ENCODE peak calls at places on chromosomes 3 and 15, in ten cellular contexts. Y is heart left ventricle, T is upper lobe of left lung, N is stomach, P is prostate gland, X is IMR-90, W is esophagus squamous epithelium, R is adrenal gland, F is tibial nerve, A is spleen. G is an unnamed sample.

GRCh38 chr15:32781781-32782180 is 64.0 kb downstream of the GREM1 start:
- DNase-seq in Y (no peak), T (no peak), N (no peak), P (no peak), X (no peak), W (no peak), R (no peak), F (no peak), A (no peak), G (no peak)

GRCh38 chr3:197611255-197611654 is 55.5 kb upstream of the BDH1 start:
- DNase-seq in Y (no peak), T (no peak), N (no peak), P (no peak), X (no peak), W (no peak), R (no peak), F (no peak), A (no peak), G (no peak)

GRCh38 chr3:177833392-177833791 is 636.1 kb upstream of the TBL1XR1 start:
- DNase-seq in Y (no peak), T (no peak), N (no peak), P (no peak), X (no peak), W (no peak), R (no peak), F (no peak), A (no peak), G (no peak)

GRCh38 chr15:95684693-95685115 is 645.8 kb upstream of the NR2F2 start:
- DNase-seq in Y (no peak), T (no peak), N (no peak), P (no peak), X (peak; percentile 93), W (no peak), R (no peak), F (no peak), A (no peak), G (no peak)

GRCh38 chr15:80559320-80559693 is 135.8 kb upstream of the ABHD17C start:
- DNase-seq in Y (no peak), T (peak; percentile 79), N (no peak), P (no peak), X (no peak), W (no peak), R (no peak), F (no peak), A (no peak), G (no peak)

GRCh38 chr3:113231391-113231790 is 20.0 kb downstream of the BOC start:
- DNase-seq in Y (no peak), T (no peak), N (no peak), P (no peak), X (peak; percentile 85), W (no peak), R (no peak), F (no peak), A (no peak), G (no peak)

GRCh38 chr3:156548041-156548687 is 6.8 kb downstream of the SSR3 start:
- DNase-seq in Y (no peak), T (no peak), N (no peak), P (no peak), X (no peak), W (no peak), R (no peak), F (no peak), A (no peak), G (no peak)

GRCh38 chr3:112298781-112299180 is 4.8 kb upstream of the SLC9C1 start:
- DNase-seq in Y (no peak), T (no peak), N (no peak), P (no peak), X (no peak), W (no peak), R (no peak), F (no peak), A (no peak), G (no peak)

GRCh38 chr15:41661078-41661528 is 898 bp downstream of the MGA start:
- DNase-seq in Y (no peak), T (no peak), N (no peak), P (no peak), X (no peak), W (no peak), R (no peak), F (no peak), A (no peak), G (no peak)

GRCh38 chr15:41659190-41659589 is 1.0 kb upstream of the MGA start:
- DNase-seq in Y (no peak), T (no peak), N (no peak), P (no peak), X (no peak), W (no peak), R (no peak), F (no peak), A (no peak), G (no peak)

GRCh38 chr15:41661529-41662225 is 1.5 kb downstream of the MGA start:
- DNase-seq in Y (peak; percentile 81), T (peak; percentile 91), N (peak; percentile 70), P (peak; percentile 63), X (peak; percentile 82), W (peak; percentile 41), R (peak; percentile 92), F (peak; percentile 32), A (peak; percentile 93), G (peak; percentile 71)

GRCh38 chr15:41659855-41660234 is 360 bp upstream of the MGA start:
- DNase-seq in Y (no peak), T (peak; percentile 87), N (no peak), P (no peak), X (no peak), W (no peak), R (no peak), F (no peak), A (no peak), G (no peak)

GRCh38 chr15:41660235-41661077 is at the start of gene MGA:
- DNase-seq in Y (peak; percentile 95), T (peak; percentile 98), N (peak; percentile 94), P (peak; percentile 80), X (peak; percentile 92), W (peak; percentile 77), R (peak; percentile 92), F (peak; percentile 75), A (peak; percentile 97), G (peak; percentile 73)
- TF ChIP-seq POLR2A in Y (no peak), T (no peak), N (no peak), P (peak; percentile 33), X (peak; percentile 56), W (no peak), R (peak; percentile 56), F (no peak), A (peak; percentile 76), G (peak; percentile 38)

GRCh38 chr3:55490194-55490913 is 3.2 kb upstream of the WNT5A start:
- DNase-seq in Y (no peak), T (no peak), N (no peak), P (no peak), X (no peak), W (no peak), R (no peak), F (no peak), A (no peak), G (no peak)

GRCh38 chr3:55487376-55488241 is 503 bp upstream of the WNT5A start:
- DNase-seq in Y (peak; percentile 45), T (peak; percentile 86), N (no peak), P (no peak), X (peak; percentile 73), W (no peak), R (no peak), F (no peak), A (no peak), G (no peak)

GRCh38 chr3:55489804-55490132 is 2.7 kb upstream of the WNT5A start:
- DNase-seq in Y (no peak), T (peak; percentile 83), N (no peak), P (no peak), X (no peak), W (no peak), R (no peak), F (no peak), A (no peak), G (no peak)

GRCh38 chr3:55486857-55487375 is at the start of gene WNT5A:
- DNase-seq in Y (peak; percentile 41), T (peak; percentile 91), N (no peak), P (no peak), X (no peak), W (no peak), R (no peak), F (no peak), A (peak; percentile 79), G (no peak)

GRCh38 chr3:55488398-55489055 is 1.4 kb upstream of the WNT5A start:
- DNase-seq in Y (peak; percentile 64), T (peak; percentile 78), N (peak; percentile 61), P (peak; percentile 53), X (peak; percentile 89), W (no peak), R (peak; percentile 63), F (no peak), A (no peak), G (peak; percentile 48)
- H3K27me3 ChIP-seq in Y (peaks cover 5% of the 10 kb centered on the region), T (no peaks in the 10 kb centered on the region), N (peaks cover 83% of the 10 kb centered on the region), P (peaks cover 2% of the 10 kb centered on the region), X (no peaks in the 10 kb centered on the region), W (no peaks in the 10 kb centered on the region), R (peaks cover 51% of the 10 kb centered on the region), F (peaks cover 66% of the 10 kb centered on the region), A (peaks cover 70% of the 10 kb centered on the region), G (no peaks in the 10 kb centered on the region)

GRCh38 chr15:65655457-65655856 is 33.7 kb downstream of the SLC24A1 start:
- DNase-seq in Y (no peak), T (no peak), N (no peak), P (no peak), X (no peak), W (no peak), R (no peak), F (no peak), A (no peak), G (no peak)

GRCh38 chr15:65653341-65653740 is 31.6 kb downstream of the SLC24A1 start:
- DNase-seq in Y (no peak), T (no peak), N (no peak), P (no peak), X (peak; percentile 64), W (no peak), R (no peak), F (no peak), A (no peak), G (no peak)

GRCh38 chr15:65653781-65654521 is 32.2 kb downstream of the SLC24A1 start:
- DNase-seq in Y (no peak), T (no peak), N (no peak), P (no peak), X (peak; percentile 67), W (no peak), R (no peak), F (no peak), A (no peak), G (no peak)

GRCh38 chr15:65651831-65652749 is 30.4 kb downstream of the SLC24A1 start:
- DNase-seq in Y (no peak), T (no peak), N (no peak), P (peak; percentile 30), X (no peak), W (no peak), R (no peak), F (no peak), A (no peak), G (no peak)

DNA sequence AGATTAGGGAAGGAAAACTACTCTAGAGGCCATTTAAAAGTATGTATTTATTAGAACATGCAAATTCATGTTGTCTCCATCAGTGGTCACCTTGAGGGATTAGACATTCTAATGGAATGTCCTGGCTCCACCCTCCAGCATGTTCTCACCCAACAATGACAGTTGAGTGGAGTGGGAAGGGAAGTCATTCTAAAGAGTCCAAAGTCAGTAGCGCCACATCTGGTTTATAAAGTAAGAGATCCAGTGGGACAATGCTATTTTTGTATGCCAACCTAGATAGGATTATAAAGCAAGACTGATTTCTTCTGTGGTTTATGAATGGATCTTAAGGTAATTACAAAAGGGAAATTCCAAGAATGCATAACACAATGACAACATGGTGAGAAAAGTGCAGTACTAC is 33.3 kb downstream of the SLC24A1 start:
- DNase-seq in Y (no peak), T (no peak), N (no peak), P (no peak), X (peak; percentile 13), W (no peak), R (no peak), F (no peak), A (no peak), G (no peak)
- H3K27ac ChIP-seq in Y (no peak overlapping the region), T (no peak overlapping the region), N (no peak overlapping the region), P (no peak overlapping the region), X (no peak overlapping the region), W (no peak overlapping the region), R (no peak overlapping the region), F (no peak overlapping the region), A (no peak overlapping the region), G (no peak overlapping the region)

GRCh38 chr15:74780983-74781672 is 752 bp upstream of the CSK start:
- DNase-seq in Y (no peak), T (no peak), N (no peak), P (no peak), X (peak; percentile 28), W (no peak), R (no peak), F (no peak), A (peak; percentile 87), G (no peak)
- TF ChIP-seq POLR2A in Y (no peak), T (no peak), N (no peak), P (no peak), X (no peak), W (no peak), R (no peak), F (no peak), A (no peak), G (no peak)